ENCODE peak calls at places on chromosomes 12 and 14, in eight cellular contexts. U is activated gamma-delta T cell treated with Interleukin-2 at 50 U/mL for 16 hours, P is hippocampal formation, F is neural crest cell, V is MCF 10A, D is NCI-H226, L is brain pericyte, H is SHP77. X is an unnamed sample.
A peak's percentile ranks its signal among the peaks of the same experiment; 100 is the strongest.

GRCh38 chr12:122366685-122367475 is 55.6 kb downstream of the CLIP1 start:
- DNase-seq in L (no peak), H (no peak), V (peak; percentile 86), D (peak; percentile 86), P (no peak), F (no peak), U (no peak), X (peak; percentile 66)

GRCh38 chr12:8493084-8493483 is 20.2 kb upstream of the CLEC4D start:
- DNase-seq in H (no peak), V (no peak), F (no peak), P (peak; percentile 1), L (no peak), D (no peak), U (peak; percentile 20), X (no peak)

GRCh38 chr12:124392271-124392990 is 97.5 kb downstream of the RFLNA start:
- DNase-seq in P (no peak), F (no peak), D (no peak), V (peak; percentile 25), H (no peak), U (peak; percentile 14), L (peak; percentile 60), X (peak; percentile 93)

GRCh38 chr12:115740586-115741155 is 536.8 kb downstream of the MED13L start:
- DNase-seq in V (no peak), U (no peak), D (no peak), H (no peak), L (no peak), P (no peak), F (no peak), X (no peak)

GRCh38 chr12:13387074-13387473 is 190.5 kb downstream of the EMP1 start:
- DNase-seq in F (no peak), D (no peak), H (no peak), L (no peak), V (peak; percentile 25), P (no peak), U (no peak), X (no peak)

GRCh38 chr14:104813286-104813685 is 12.4 kb downstream of the ZBTB42 start:
- DNase-seq in D (no peak), L (no peak), P (no peak), H (no peak), F (no peak), U (no peak), V (no peak), X (peak; percentile 8)

GRCh38 chr12:116955382-116956021 is 44.8 kb downstream of the FBXW8 start:
- DNase-seq in F (no peak), L (no peak), P (no peak), U (no peak), H (peak; percentile 14), V (peak; percentile 71), D (peak; percentile 26), X (peak; percentile 47)

GRCh38 chr12:53073881-53074280 is 5.3 kb downstream of the SPRYD3 start:
- DNase-seq in V (no peak), F (no peak), D (no peak), P (no peak), U (no peak), L (no peak), H (no peak), X (peak; percentile 8)